ENCODE peak calls at places on chromosomes 11 and 22, in six cellular contexts. One of them, this sample, is unnamed.

GRCh38 chr11:74008373-74009229 is at the start of gene UCP3:
- DNase-seq in A549: no peak
- DNase-seq in GM12892: no peak
- DNase-seq in transverse colon: no peak
- DNase-seq in Peyer's patch: no peak
- DNase-seq in breast epithelium: no peak
- DNase-seq in this sample: no peak

GRCh38 chr11:75543808-75544207 is 18.1 kb upstream of the GDPD5 start:
- DNase-seq in A549: no peak
- DNase-seq in GM12892: no peak
- DNase-seq in transverse colon: no peak
- DNase-seq in Peyer's patch: no peak
- DNase-seq in breast epithelium: no peak
- DNase-seq in this sample: peak

GRCh38 chr22:45248832-45249561 is 8.3 kb upstream of the KIAA0930 start:
- DNase-seq in A549: no peak
- DNase-seq in GM12892: no peak
- DNase-seq in transverse colon: no peak
- DNase-seq in Peyer's patch: no peak
- DNase-seq in breast epithelium: no peak
- DNase-seq in this sample: no peak

GRCh38 chr11:67542169-67542568 is 18.9 kb upstream of the CABP2 start:
- DNase-seq in A549: no peak
- DNase-seq in GM12892: no peak
- DNase-seq in transverse colon: no peak
- DNase-seq in Peyer's patch: no peak
- DNase-seq in breast epithelium: no peak
- DNase-seq in this sample: no peak

GRCh38 chr11:72378704-72379383 is 55.5 kb downstream of the CLPB start:
- DNase-seq in A549: no peak
- DNase-seq in GM12892: no peak
- DNase-seq in transverse colon: peak
- DNase-seq in Peyer's patch: no peak
- DNase-seq in breast epithelium: no peak
- DNase-seq in this sample: no peak

GRCh38 chr11:114330373-114330772 is 34.2 kb downstream of the NNMT start:
- DNase-seq in A549: no peak
- DNase-seq in GM12892: no peak
- DNase-seq in transverse colon: no peak
- DNase-seq in Peyer's patch: no peak
- DNase-seq in breast epithelium: no peak
- DNase-seq in this sample: no peak

GRCh38 chr11:73570415-73571114 is 27.3 kb downstream of the FAM168A start:
- DNase-seq in A549: no peak
- DNase-seq in GM12892: no peak
- DNase-seq in transverse colon: no peak
- DNase-seq in Peyer's patch: no peak
- DNase-seq in breast epithelium: no peak
- DNase-seq in this sample: no peak

GRCh38 chr11:44229664-44230063 is 80.3 kb downstream of the ALX4 start:
- DNase-seq in A549: no peak
- DNase-seq in GM12892: no peak
- DNase-seq in transverse colon: no peak
- DNase-seq in Peyer's patch: no peak
- DNase-seq in breast epithelium: no peak
- DNase-seq in this sample: no peak

GRCh38 chr11:134739136-134739535 is 327.1 kb upstream of the B3GAT1 start:
- DNase-seq in A549: no peak
- DNase-seq in GM12892: no peak
- DNase-seq in transverse colon: no peak
- DNase-seq in Peyer's patch: no peak
- DNase-seq in breast epithelium: no peak
- DNase-seq in this sample: no peak

GRCh38 chr11:123100378-123101085 is 38.6 kb upstream of the HSPA8 start:
- DNase-seq in A549: no peak
- DNase-seq in GM12892: no peak
- DNase-seq in transverse colon: no peak
- DNase-seq in Peyer's patch: no peak
- DNase-seq in breast epithelium: peak
- DNase-seq in this sample: no peak

GRCh38 chr22:29216873-29217666 is 11.4 kb downstream of the EMID1 start:
- DNase-seq in A549: no peak
- DNase-seq in GM12892: no peak
- DNase-seq in transverse colon: no peak
- DNase-seq in Peyer's patch: no peak
- DNase-seq in breast epithelium: no peak
- DNase-seq in this sample: no peak

GRCh38 chr22:45262931-45263789 is 21.6 kb upstream of the UPK3A start:
- DNase-seq in A549: no peak
- DNase-seq in GM12892: peak
- DNase-seq in transverse colon: peak
- DNase-seq in Peyer's patch: peak
- DNase-seq in breast epithelium: no peak
- DNase-seq in this sample: peak

GRCh38 chr22:26471522-26471921 is 12.1 kb downstream of the HPS4 start:
- DNase-seq in A549: peak
- DNase-seq in GM12892: no peak
- DNase-seq in transverse colon: no peak
- DNase-seq in Peyer's patch: no peak
- DNase-seq in breast epithelium: no peak
- DNase-seq in this sample: no peak

GRCh38 chr22:41517172-41518047 is 26.9 kb downstream of the POLR3H start:
- DNase-seq in A549: peak
- DNase-seq in GM12892: no peak
- DNase-seq in transverse colon: peak
- DNase-seq in Peyer's patch: peak
- DNase-seq in breast epithelium: peak
- DNase-seq in this sample: peak

GRCh38 chr11:40292636-40293585 is 1166.5 kb downstream of the LRRC4C start:
- DNase-seq in A549: peak
- DNase-seq in GM12892: no peak
- DNase-seq in transverse colon: no peak
- DNase-seq in Peyer's patch: no peak
- DNase-seq in breast epithelium: no peak
- DNase-seq in this sample: no peak

GRCh38 chr11:35712533-35712932 is 50.0 kb downstream of the TRIM44 start:
- DNase-seq in A549: no peak
- DNase-seq in GM12892: no peak
- DNase-seq in transverse colon: no peak
- DNase-seq in Peyer's patch: no peak
- DNase-seq in breast epithelium: no peak
- DNase-seq in this sample: no peak

GRCh38 chr11:1049911-1050580 is 13.5 kb upstream of the MUC6 start:
- DNase-seq in A549: no peak
- DNase-seq in GM12892: no peak
- DNase-seq in transverse colon: no peak
- DNase-seq in Peyer's patch: no peak
- DNase-seq in breast epithelium: no peak
- DNase-seq in this sample: no peak

GRCh38 chr11:102186836-102187235 is 76.6 kb downstream of the YAP1 start:
- DNase-seq in A549: no peak
- DNase-seq in GM12892: no peak
- DNase-seq in transverse colon: no peak
- DNase-seq in Peyer's patch: no peak
- DNase-seq in breast epithelium: no peak
- DNase-seq in this sample: no peak

GRCh38 chr11:24513837-24514594 is 17.2 kb downstream of the LUZP2 start:
- DNase-seq in A549: no peak
- DNase-seq in GM12892: no peak
- DNase-seq in transverse colon: no peak
- DNase-seq in Peyer's patch: no peak
- DNase-seq in breast epithelium: no peak
- DNase-seq in this sample: no peak

GRCh38 chr11:18590573-18590972 is 2.0 kb upstream of the UEVLD start:
- DNase-seq in A549: no peak
- DNase-seq in GM12892: no peak
- DNase-seq in transverse colon: no peak
- DNase-seq in Peyer's patch: no peak
- DNase-seq in breast epithelium: no peak
- DNase-seq in this sample: no peak

GRCh38 chr11:18588297-18589252 is at the start of gene UEVLD:
- DNase-seq in A549: peak
- DNase-seq in GM12892: peak
- DNase-seq in transverse colon: peak
- DNase-seq in Peyer's patch: peak
- DNase-seq in breast epithelium: peak
- DNase-seq in this sample: peak
- TF ChIP-seq POLR2A in A549: peak
- TF ChIP-seq POLR2A in GM12892: peak
- TF ChIP-seq POLR2A in transverse colon: peak
- TF ChIP-seq POLR2A in Peyer's patch: peak
- TF ChIP-seq POLR2A in breast epithelium: peak
- TF ChIP-seq POLR2A in this sample: peak

DNA sequence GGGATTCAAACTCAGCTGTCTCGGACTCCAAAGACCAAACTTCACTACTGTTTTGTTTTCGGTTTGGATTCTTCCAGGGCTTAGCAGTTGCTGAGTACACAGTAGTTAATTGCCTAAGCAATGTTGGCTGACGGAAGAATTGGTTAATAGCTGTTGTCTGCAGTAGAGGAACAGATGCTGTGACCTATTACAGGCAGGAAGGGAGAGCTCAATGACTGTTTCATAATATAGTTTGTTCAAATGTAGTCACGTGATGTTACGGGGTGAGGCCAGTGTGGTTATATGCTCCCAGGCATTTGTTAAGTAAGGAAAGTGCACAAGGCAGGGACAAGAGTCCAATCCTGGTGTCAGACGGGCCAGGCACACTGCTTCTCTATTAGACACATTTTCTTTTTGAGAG is 222.6 kb upstream of the CCDC90B start:
- DNase-seq in A549: no peak
- DNase-seq in GM12892: no peak
- DNase-seq in transverse colon: peak
- DNase-seq in Peyer's patch: no peak
- DNase-seq in breast epithelium: no peak
- DNase-seq in this sample: no peak
- TF ChIP-seq POLR2A in A549: no peak
- TF ChIP-seq POLR2A in GM12892: no peak
- TF ChIP-seq POLR2A in transverse colon: no peak
- TF ChIP-seq POLR2A in Peyer's patch: no peak
- TF ChIP-seq POLR2A in breast epithelium: no peak
- TF ChIP-seq POLR2A in this sample: no peak

GRCh38 chr11:69592986-69593385 is 48.0 kb upstream of the CCND1 start:
- DNase-seq in A549: no peak
- DNase-seq in GM12892: no peak
- DNase-seq in transverse colon: no peak
- DNase-seq in Peyer's patch: no peak
- DNase-seq in breast epithelium: no peak
- DNase-seq in this sample: no peak

GRCh38 chr11:69594481-69594880 is 46.5 kb upstream of the CCND1 start:
- DNase-seq in A549: no peak
- DNase-seq in GM12892: no peak
- DNase-seq in transverse colon: no peak
- DNase-seq in Peyer's patch: no peak
- DNase-seq in breast epithelium: no peak
- DNase-seq in this sample: no peak

GRCh38 chr11:69598147-69598546 is 42.8 kb upstream of the CCND1 start:
- DNase-seq in A549: no peak
- DNase-seq in GM12892: no peak
- DNase-seq in transverse colon: no peak
- DNase-seq in Peyer's patch: no peak
- DNase-seq in breast epithelium: no peak
- DNase-seq in this sample: no peak

GRCh38 chr11:69593851-69594250 is 47.1 kb upstream of the CCND1 start:
- DNase-seq in A549: peak
- DNase-seq in GM12892: no peak
- DNase-seq in transverse colon: no peak
- DNase-seq in Peyer's patch: no peak
- DNase-seq in breast epithelium: no peak
- DNase-seq in this sample: peak

GRCh38 chr11:69595805-69596665 is 44.9 kb upstream of the CCND1 start:
- DNase-seq in A549: no peak
- DNase-seq in GM12892: no peak
- DNase-seq in transverse colon: no peak
- DNase-seq in Peyer's patch: no peak
- DNase-seq in breast epithelium: no peak
- DNase-seq in this sample: no peak
- TF ChIP-seq POLR2A in A549: no peak
- TF ChIP-seq POLR2A in GM12892: no peak
- TF ChIP-seq POLR2A in transverse colon: no peak
- TF ChIP-seq POLR2A in Peyer's patch: no peak
- TF ChIP-seq POLR2A in breast epithelium: no peak
- TF ChIP-seq POLR2A in this sample: no peak

DNA sequence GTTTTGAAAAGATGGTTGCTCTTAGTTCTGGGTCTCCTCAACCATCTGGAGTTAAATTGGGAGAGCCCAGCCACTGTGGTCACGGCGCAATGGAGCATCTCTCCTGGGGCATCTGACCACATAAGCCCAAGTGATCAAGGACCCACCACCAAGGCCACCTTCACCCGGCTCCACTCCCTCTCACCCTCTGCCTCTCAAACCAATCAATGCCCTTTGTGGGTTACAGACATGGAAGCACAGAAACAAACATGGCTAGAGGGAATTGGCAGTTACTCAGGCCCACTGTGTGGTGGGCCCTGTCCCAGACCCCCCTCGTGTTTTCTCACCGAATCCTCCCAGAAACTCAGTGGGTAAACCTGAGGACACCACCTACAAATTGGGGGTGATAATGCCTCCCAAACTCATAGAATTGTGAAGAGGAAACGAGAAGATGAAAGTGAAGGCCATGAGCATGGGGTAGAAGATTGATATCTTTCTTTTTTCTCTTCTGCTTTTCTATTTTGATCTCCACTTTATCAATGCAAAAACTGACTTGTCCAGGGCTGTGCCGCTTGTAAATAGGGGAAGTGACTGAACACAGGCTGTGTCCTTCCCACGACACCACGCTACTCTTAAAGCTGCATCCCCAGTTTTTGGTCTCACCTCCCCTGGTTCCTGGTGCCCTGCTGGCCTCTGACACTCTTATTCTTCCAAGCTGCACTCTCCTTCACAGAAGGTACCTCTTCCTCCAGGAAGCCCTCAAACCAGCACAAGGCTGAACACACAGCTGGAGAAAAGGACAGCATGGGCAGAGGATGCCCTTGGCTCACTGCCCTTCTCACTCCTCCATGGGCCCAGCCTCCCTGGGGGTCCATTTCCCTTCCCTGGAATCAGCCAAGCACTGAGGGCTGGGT is 52.0 kb downstream of the IRAG1 start:
- DNase-seq in A549: no peak
- DNase-seq in GM12892: no peak
- DNase-seq in transverse colon: no peak
- DNase-seq in Peyer's patch: peak
- DNase-seq in breast epithelium: no peak
- DNase-seq in this sample: no peak
- TF ChIP-seq POLR2A in A549: no peak
- TF ChIP-seq POLR2A in GM12892: no peak
- TF ChIP-seq POLR2A in transverse colon: no peak
- TF ChIP-seq POLR2A in Peyer's patch: no peak
- TF ChIP-seq POLR2A in breast epithelium: no peak
- TF ChIP-seq POLR2A in this sample: no peak